ENCODE peak calls at places on chromosomes 7 and 10, in four cellular contexts. One of them, this sample, is unnamed.

GRCh38 chr7:28096713-28097112 is 83.9 kb downstream of the JAZF1 start:
- DNase-seq in CD8-positive, alpha-beta memory T cell: peak
- DNase-seq in Peyer's patch: no peak
- DNase-seq in A549: peak
- DNase-seq in this sample: no peak

GRCh38 chr7:121369462-121369861 is 26.6 kb downstream of the FAM3C start:
- DNase-seq in Peyer's patch: no peak
- DNase-seq in A549: peak
- DNase-seq in CD8-positive, alpha-beta memory T cell: no peak
- DNase-seq in this sample: peak

GRCh38 chr10:58856508-58857240 is 319.8 kb upstream of the PHYHIPL start:
- DNase-seq in A549: peak
- DNase-seq in Peyer's patch: no peak
- DNase-seq in CD8-positive, alpha-beta memory T cell: no peak
- DNase-seq in this sample: no peak

GRCh38 chr10:21628023-21628422 is 94.0 kb downstream of the MLLT10 start:
- DNase-seq in A549: no peak
- DNase-seq in CD8-positive, alpha-beta memory T cell: no peak
- DNase-seq in Peyer's patch: no peak
- DNase-seq in this sample: no peak

GRCh38 chr7:132910657-132911056 is 171.2 kb downstream of the CHCHD3 start:
- DNase-seq in Peyer's patch: no peak
- DNase-seq in A549: no peak
- DNase-seq in CD8-positive, alpha-beta memory T cell: no peak
- DNase-seq in this sample: no peak

GRCh38 chr7:150410131-150410530 is 31.0 kb downstream of the ZNF775 start:
- DNase-seq in CD8-positive, alpha-beta memory T cell: no peak
- DNase-seq in A549: no peak
- DNase-seq in Peyer's patch: no peak
- DNase-seq in this sample: no peak

GRCh38 chr10:16787361-16787791 is 29.8 kb downstream of the RSU1 start:
- DNase-seq in A549: no peak
- DNase-seq in CD8-positive, alpha-beta memory T cell: peak
- DNase-seq in Peyer's patch: no peak
- DNase-seq in this sample: no peak

GRCh38 chr7:5532520-5533335 is 109.1 kb upstream of the TNRC18 start:
- DNase-seq in CD8-positive, alpha-beta memory T cell: peak
- DNase-seq in Peyer's patch: peak
- DNase-seq in A549: peak
- DNase-seq in this sample: peak

GRCh38 chr7:151518781-151519044 is 982 bp downstream of the RHEB start:
- DNase-seq in CD8-positive, alpha-beta memory T cell: no peak
- DNase-seq in Peyer's patch: peak
- DNase-seq in A549: no peak
- DNase-seq in this sample: no peak

GRCh38 chr7:138125598-138126111 is 49.4 kb downstream of the AKR1D1 start:
- DNase-seq in CD8-positive, alpha-beta memory T cell: no peak
- DNase-seq in A549: peak
- DNase-seq in Peyer's patch: no peak
- DNase-seq in this sample: no peak

GRCh38 chr10:70925377-70926214 is 37.2 kb upstream of the PCBD1 start:
- DNase-seq in Peyer's patch: peak
- DNase-seq in A549: no peak
- DNase-seq in CD8-positive, alpha-beta memory T cell: peak
- DNase-seq in this sample: peak

GRCh38 chr10:130003787-130004613 is 39.9 kb upstream of the EBF3 start:
- DNase-seq in A549: no peak
- DNase-seq in Peyer's patch: no peak
- DNase-seq in CD8-positive, alpha-beta memory T cell: no peak
- DNase-seq in this sample: no peak

GRCh38 chr10:12906051-12906541 is 95.4 kb downstream of the CCDC3 start:
- DNase-seq in A549: no peak
- DNase-seq in CD8-positive, alpha-beta memory T cell: no peak
- DNase-seq in Peyer's patch: no peak
- DNase-seq in this sample: no peak

GRCh38 chr10:89064764-89065163 is 74.2 kb downstream of the FAS start:
- DNase-seq in CD8-positive, alpha-beta memory T cell: no peak
- DNase-seq in A549: no peak
- DNase-seq in Peyer's patch: no peak
- DNase-seq in this sample: no peak

GRCh38 chr10:11746883-11747539 is 4.8 kb downstream of the ECHDC3 start:
- DNase-seq in CD8-positive, alpha-beta memory T cell: no peak
- DNase-seq in A549: no peak
- DNase-seq in Peyer's patch: no peak
- DNase-seq in this sample: no peak

DNA sequence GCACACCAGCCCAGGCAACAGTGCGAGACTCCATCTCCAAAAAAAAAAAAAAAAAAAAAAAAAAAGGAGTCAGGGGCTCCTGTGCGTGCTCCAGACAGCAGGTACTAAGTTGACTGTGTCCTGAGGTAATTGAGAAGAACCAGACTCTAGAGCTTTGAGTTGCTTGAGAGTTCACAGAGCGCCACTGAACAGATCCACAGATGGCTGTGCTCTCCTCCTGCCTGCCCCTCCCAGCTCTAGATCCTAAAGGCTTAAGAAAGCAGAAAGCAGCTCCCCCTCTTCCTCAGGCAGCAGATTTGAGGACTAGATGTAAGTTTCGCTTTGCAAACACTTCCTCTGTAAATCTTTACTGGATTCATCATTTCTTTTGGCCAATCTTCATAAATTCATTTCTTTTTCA is 38.7 kb downstream of the SHH start:
- DNase-seq in CD8-positive, alpha-beta memory T cell: no peak
- DNase-seq in Peyer's patch: no peak
- DNase-seq in A549: no peak
- DNase-seq in this sample: no peak
- H3K4me3 ChIP-seq in CD8-positive, alpha-beta memory T cell: no peak
- H3K4me3 ChIP-seq in Peyer's patch: no peak
- H3K4me3 ChIP-seq in A549: no peak
- H3K4me3 ChIP-seq in this sample: no peak

DNA sequence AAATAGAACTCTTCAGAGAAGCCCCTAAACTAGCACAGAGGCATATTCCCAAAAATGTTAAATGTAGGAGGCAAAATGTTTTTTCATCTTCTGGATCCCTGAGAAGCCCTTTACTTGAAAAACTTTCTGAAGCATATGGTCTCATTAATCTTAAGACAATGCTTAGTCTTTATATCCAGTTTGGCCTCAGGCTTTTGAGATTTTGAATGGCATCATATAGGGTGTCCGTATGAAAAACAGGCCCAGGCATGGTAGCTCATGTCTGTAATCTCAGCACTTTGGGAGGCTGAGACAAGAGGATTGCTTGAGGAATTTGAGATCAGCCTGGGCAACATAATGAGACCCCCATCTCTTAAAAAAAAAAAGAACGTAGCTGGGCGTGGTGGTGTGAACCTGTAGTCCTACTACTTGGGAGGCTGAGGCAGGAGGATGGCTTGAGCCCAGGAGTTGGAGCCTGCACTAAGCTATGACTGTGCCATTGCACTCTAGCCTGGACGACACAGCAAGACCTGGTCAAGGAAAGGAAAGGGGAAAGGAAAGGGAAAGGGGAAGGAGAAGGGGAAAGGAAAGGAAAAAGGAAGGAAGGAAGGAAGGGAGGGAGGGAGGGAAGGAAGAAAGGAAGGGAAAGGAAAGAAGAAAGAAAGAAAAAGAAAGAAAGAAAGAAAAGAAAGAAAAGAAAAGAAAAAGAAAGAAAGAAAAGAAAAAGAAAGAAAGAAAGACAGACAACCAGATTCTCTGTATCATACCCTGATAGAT is 119.4 kb downstream of the CDK6 start:
- DNase-seq in A549: no peak
- DNase-seq in CD8-positive, alpha-beta memory T cell: no peak
- DNase-seq in Peyer's patch: no peak
- DNase-seq in this sample: no peak
- H3K4me3 ChIP-seq in A549: no peak
- H3K4me3 ChIP-seq in CD8-positive, alpha-beta memory T cell: no peak
- H3K4me3 ChIP-seq in Peyer's patch: no peak
- H3K4me3 ChIP-seq in this sample: no peak

DNA sequence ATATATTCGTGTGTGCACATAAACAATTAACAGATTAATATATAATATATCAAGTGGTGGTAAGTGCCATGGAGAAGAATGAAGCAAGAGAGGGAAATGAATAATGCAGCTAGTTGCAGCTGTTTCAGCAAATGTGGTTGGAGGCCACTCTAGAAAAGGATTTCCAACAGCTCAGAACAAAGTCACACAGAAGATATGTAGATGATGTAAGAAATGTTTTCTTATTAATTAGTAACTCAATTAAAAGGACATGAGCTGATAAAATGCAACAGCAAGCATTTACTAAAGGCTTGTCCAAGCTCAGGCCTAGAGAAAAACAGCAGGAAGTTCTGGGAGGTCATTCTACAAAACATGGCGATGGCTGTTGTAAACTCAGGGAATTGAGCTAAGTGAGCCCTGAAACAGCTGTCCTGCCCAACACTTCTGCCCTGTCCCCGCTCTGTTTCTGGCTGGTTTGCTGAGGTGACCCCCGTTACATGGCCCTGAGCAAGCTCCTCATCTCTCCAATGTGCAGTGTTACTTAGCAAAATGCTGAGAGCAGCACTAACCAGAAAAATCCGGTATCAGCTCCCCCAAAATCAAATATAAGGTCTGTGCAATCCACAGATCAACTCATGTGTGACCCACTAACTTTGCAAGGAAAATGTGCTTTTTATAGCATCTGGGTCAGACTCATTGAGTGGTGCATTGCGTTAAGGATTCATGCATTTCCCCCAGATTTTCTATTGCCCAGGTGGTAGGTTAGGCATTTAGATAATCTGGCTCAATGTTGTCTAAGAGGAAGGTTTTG is 23.5 kb upstream of the C10orf67 start:
- DNase-seq in Peyer's patch: no peak
- DNase-seq in CD8-positive, alpha-beta memory T cell: no peak
- DNase-seq in A549: no peak
- DNase-seq in this sample: no peak
- H3K4me3 ChIP-seq in Peyer's patch: no peak
- H3K4me3 ChIP-seq in CD8-positive, alpha-beta memory T cell: peak
- H3K4me3 ChIP-seq in A549: no peak
- H3K4me3 ChIP-seq in this sample: no peak

GRCh38 chr7:29484280-29484679 is 79.4 kb upstream of the PRR15 start:
- DNase-seq in CD8-positive, alpha-beta memory T cell: no peak
- DNase-seq in A549: no peak
- DNase-seq in Peyer's patch: no peak
- DNase-seq in this sample: no peak
- H3K4me3 ChIP-seq in CD8-positive, alpha-beta memory T cell: no peak
- H3K4me3 ChIP-seq in A549: no peak
- H3K4me3 ChIP-seq in Peyer's patch: no peak
- H3K4me3 ChIP-seq in this sample: no peak